ENCODE peak calls at places on chromosomes 7 and 10, in seven cellular contexts. A is HL-60, H is IMR-90, Y is AG10803, S is H9, U is cardiac fibroblast, X is AG09309. O is an unnamed sample.

GRCh38 chr10:31604141-31604540 is 285.1 kb downstream of the ZEB1 start:
- DNase-seq in A (no peak), H (peak), Y (peak), S (no peak), U (no peak), X (peak), O (no peak)

GRCh38 chr7:45597286-45597984 is 23.3 kb downstream of the ADCY1 start:
- DNase-seq in A (no peak), H (no peak), Y (no peak), S (peak), U (no peak), X (no peak), O (no peak)

GRCh38 chr7:23277359-23277989 is 21.7 kb upstream of the MALSU1 start:
- DNase-seq in A (peak), H (peak), Y (peak), S (peak), U (peak), X (no peak), O (no peak)

GRCh38 chr10:130960531-130960930 is 351.0 kb downstream of the TCERG1L start:
- DNase-seq in A (no peak), H (no peak), Y (no peak), S (no peak), U (no peak), X (no peak), O (no peak)

GRCh38 chr10:86349474-86349873 is 17.1 kb downstream of the GRID1 start:
- DNase-seq in A (no peak), H (no peak), Y (no peak), S (peak), U (no peak), X (no peak), O (no peak)

GRCh38 chr7:16492513-16493062 is 27.1 kb upstream of the SOSTDC1 start:
- DNase-seq in A (no peak), H (peak), Y (no peak), S (no peak), U (peak), X (no peak), O (no peak)

GRCh38 chr10:127044191-127044590 is 139.0 kb downstream of the DOCK1 start:
- DNase-seq in A (no peak), H (no peak), Y (no peak), S (no peak), U (no peak), X (no peak), O (no peak)

GRCh38 chr10:128050937-128051336 is 75.3 kb downstream of the MKI67 start:
- DNase-seq in A (peak), H (no peak), Y (no peak), S (no peak), U (no peak), X (no peak), O (no peak)

GRCh38 chr10:94122247-94122646 is 128.5 kb downstream of the PLCE1 start:
- DNase-seq in A (no peak), H (peak), Y (no peak), S (no peak), U (no peak), X (no peak), O (no peak)

GRCh38 chr7:16644624-16644986 is 949 bp downstream of the ANKMY2 start:
- DNase-seq in A (peak), H (peak), Y (peak), S (no peak), U (peak), X (no peak), O (no peak)

GRCh38 chr10:126216221-126216701 is 172.0 kb downstream of the ADAM12 start:
- DNase-seq in A (no peak), H (peak), Y (peak), S (no peak), U (no peak), X (peak), O (no peak)

GRCh38 chr10:32205666-32206065 is 141.3 kb downstream of the EPC1 start:
- DNase-seq in A (no peak), H (peak), Y (peak), S (no peak), U (peak), X (no peak), O (no peak)

GRCh38 chr7:140638311-140638791 is 2.3 kb downstream of the DENND2A start:
- DNase-seq in A (no peak), H (peak), Y (peak), S (peak), U (peak), X (no peak), O (no peak)

GRCh38 chr7:24038993-24039392 is 245.0 kb upstream of the NPY start:
- DNase-seq in A (no peak), H (no peak), Y (no peak), S (no peak), U (no peak), X (no peak), O (no peak)

GRCh38 chr7:94962661-94963060 is 55.3 kb downstream of the PPP1R9A start:
- DNase-seq in A (no peak), H (no peak), Y (no peak), S (no peak), U (no peak), X (no peak), O (no peak)

GRCh38 chr7:34107306-34107705 is 202.0 kb downstream of the BMPER start:
- DNase-seq in A (no peak), H (peak), Y (peak), S (no peak), U (peak), X (peak), O (no peak)

GRCh38 chr10:42877496-42878030 is 95.0 kb downstream of the BMS1 start:
- DNase-seq in A (no peak), H (no peak), Y (no peak), S (no peak), U (no peak), X (no peak), O (no peak)

GRCh38 chr7:26156454-26157365 is 4.7 kb downstream of the NFE2L3 start:
- DNase-seq in A (no peak), H (peak), Y (peak), S (no peak), U (peak), X (peak), O (no peak)

GRCh38 chr7:26673858-26674257 is 190.5 kb downstream of the SKAP2 start:
- DNase-seq in A (no peak), H (no peak), Y (no peak), S (no peak), U (no peak), X (no peak), O (no peak)

GRCh38 chr7:96034940-96035727 is 262.8 kb downstream of the DYNC1I1 start:
- DNase-seq in A (no peak), H (no peak), Y (no peak), S (no peak), U (no peak), X (no peak), O (no peak)

GRCh38 chr10:45000138-45000763 is 472 bp upstream of the ZNF22 start:
- DNase-seq in A (no peak), H (peak), Y (peak), S (no peak), U (peak), X (no peak), O (no peak)

GRCh38 chr7:69695998-69696657 is 97.9 kb downstream of the AUTS2 start:
- DNase-seq in A (peak), H (no peak), Y (no peak), S (no peak), U (no peak), X (no peak), O (no peak)

GRCh38 chr7:158343936-158344455 is 243.6 kb downstream of the PTPRN2 start:
- DNase-seq in A (no peak), H (no peak), Y (no peak), S (peak), U (no peak), X (no peak), O (no peak)

GRCh38 chr7:144842377-144842851 is 6.6 kb upstream of the TPK1 start:
- DNase-seq in A (peak), H (no peak), Y (no peak), S (no peak), U (peak), X (no peak), O (no peak)

DNA sequence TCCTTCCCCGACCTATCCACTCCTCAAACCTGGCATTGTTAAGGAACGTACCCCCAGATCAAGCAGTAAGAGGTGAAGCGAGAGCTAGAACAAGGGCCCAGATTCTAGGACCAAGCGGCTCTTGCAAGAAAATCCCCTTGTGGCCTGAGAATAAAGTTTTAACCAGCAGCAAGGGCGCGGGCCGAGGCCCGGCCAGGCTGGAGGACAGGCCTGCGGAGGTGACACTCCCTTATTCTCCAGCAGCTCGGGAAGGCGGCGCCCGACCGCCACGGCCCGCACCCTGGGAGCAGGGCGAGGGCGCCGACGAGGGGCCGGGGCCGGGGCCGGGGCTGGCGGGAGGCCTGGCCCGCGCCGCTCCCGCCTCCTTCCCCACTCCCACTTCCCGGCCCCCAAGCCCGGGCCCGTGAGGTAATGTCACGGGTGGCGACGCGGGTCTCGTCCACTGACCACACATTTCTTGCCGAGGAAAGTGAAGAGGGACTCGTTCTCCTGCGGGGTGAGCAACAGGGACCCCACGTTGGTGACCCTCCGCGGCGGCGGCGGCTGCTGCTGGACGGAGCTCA is 551 bp downstream of the WASL start:
- DNase-seq in A (peak), H (peak), Y (peak), S (peak), U (peak), X (no peak), O (no peak)
- TF ChIP-seq CTCF in A (no peak), H (no peak), Y (no peak), S (no peak), U (no peak), X (no peak), O (no peak)

DNA sequence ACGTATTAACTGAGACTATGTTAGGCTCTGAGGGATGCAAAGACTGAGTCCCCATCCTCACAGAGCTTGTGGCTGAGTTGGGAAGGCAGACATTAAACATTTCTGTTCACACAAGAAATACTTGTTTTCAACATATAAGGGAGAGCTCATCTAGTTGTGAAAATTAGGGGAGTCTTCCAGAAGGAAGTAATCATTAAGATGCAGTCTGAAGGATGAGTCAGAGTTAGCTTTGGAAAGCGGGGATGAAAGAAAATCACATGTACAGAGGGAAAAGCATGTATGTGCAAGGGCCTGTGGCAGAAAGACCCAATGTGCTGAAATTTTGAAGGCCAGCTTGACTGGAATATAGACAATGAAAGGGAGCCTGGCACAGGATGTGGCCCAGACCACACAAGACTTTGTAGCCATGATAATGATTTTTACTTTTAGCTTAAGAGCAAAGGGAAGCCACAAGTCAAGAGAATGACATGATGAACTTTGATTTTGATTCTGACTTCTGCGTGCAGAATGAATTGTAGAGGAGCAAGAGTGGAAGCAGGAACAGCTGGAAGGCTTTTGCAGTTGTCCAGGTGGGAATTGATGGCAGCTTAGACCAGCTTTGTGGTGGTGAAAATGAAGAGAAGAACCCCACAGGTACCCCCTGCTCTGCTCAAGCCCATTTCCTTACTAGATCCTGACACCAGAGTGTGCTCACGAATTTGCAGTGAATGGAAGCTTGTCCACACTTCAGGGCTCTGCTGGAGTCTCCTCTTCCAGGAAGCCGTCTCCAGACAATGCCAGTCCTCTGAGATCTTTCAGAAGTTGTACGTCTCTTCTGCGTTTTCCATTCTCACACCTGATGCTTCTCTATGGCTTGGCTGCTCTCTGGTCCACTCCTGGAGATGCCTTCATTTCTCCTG is 115.6 kb downstream of the ATXN7L1 start:
- DNase-seq in A (no peak), H (peak), Y (peak), S (no peak), U (no peak), X (peak), O (no peak)
- TF ChIP-seq CTCF in A (no peak), H (no peak), Y (no peak), S (no peak), U (no peak), X (no peak), O (no peak)

GRCh38 chr7:78636727-78637126 is 816.7 kb downstream of the MAGI2 start:
- DNase-seq in A (no peak), H (no peak), Y (no peak), S (no peak), U (peak), X (no peak), O (no peak)
- TF ChIP-seq CTCF in A (no peak), H (no peak), Y (no peak), S (no peak), U (no peak), X (no peak), O (no peak)

DNA sequence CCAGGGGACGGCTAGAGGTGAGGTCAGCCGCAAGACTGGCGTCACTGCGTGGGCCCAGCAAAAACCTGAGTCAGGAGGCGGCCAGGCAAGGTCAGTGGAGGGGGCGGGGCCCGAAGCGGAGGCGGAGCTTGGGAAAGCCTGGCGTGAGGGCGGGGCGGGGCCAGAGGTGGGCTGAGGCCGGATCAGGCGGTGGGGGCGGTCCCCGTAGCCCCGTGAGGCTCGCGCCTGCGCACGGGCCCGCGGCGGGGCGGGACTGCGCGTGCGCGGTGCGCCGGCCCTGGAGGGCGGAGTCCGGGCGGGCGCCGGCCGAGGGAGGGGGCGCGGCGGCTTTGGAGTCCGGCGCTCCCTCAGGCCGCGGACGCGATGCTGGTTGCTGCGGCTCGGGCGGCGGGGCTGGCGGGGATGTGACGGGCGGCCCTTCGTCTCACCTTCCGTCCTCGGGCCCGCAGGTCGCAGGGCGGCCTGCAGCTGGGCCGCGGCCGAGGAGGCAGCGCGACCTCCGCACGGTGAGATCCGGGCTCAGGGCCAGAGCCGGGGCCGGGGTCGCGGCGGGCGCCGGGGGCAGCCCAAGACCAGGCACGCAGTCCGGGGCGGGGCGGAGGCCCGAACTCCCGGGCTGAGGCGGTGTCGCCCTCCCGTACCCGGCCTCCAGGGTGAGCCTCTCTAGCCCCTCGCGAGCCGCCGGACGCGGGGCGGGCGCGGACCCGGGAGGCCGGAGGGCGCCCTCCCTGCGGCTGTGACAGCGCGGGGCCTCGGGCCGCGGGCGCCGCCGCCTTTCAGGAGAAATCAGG is at the start of gene CCSER2:
- DNase-seq in A (peak), H (peak), Y (peak), S (peak), U (peak), X (peak), O (peak)
- TF ChIP-seq CTCF in A (no peak), H (no peak), Y (no peak), S (peak), U (no peak), X (no peak), O (no peak)

GRCh38 chr10:113216068-113216467 is 266.0 kb downstream of the TCF7L2 start:
- DNase-seq in A (no peak), H (no peak), Y (peak), S (no peak), U (no peak), X (no peak), O (no peak)
- TF ChIP-seq CTCF in A (no peak), H (no peak), Y (peak), S (peak), U (no peak), X (peak), O (no peak)

DNA sequence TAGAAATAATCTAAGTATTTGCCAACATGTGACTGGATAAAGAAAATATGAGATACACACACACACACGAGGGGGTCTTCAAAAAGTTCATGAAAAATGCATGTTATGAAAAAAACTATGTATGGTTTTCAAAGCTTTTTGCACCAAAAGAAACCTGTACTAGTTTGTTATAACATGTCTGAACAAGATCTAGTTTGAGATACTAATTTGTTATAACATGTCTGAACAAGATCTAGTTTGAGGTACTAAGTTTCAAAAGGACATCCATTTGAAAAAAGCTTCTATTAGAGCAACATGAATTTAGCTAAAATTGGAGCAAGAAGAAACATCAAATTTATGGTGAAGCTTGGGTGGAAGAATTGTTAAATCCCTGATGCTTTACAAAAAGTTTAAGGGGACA is 19.8 kb upstream of the ADRA2A start:
- DNase-seq in A (no peak), H (no peak), Y (no peak), S (no peak), U (no peak), X (no peak), O (no peak)
- TF ChIP-seq CTCF in A (no peak), H (no peak), Y (no peak), S (no peak), U (no peak), X (no peak), O (no peak)

DNA sequence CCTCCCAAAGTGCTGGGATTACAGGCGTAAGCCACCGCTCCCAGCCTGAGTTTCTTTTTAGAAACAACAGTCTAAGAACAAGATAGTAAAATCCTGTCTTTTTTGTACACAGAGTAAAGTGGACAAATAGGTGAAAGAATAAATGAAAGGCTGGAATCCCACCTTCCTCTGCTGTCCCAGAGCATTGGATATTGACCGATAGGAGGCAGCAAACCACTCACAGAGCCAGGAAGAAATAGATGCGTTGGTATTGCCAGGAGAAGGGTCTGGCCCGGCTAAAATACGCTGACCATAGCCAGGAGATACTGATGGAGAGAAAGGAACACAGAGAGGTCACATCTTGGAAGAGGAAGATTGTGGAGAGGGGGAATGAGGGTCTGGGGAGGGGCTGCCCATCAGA is 11.4 kb upstream of the ZNF12 start:
- DNase-seq in A (no peak), H (no peak), Y (no peak), S (peak), U (no peak), X (no peak), O (no peak)
- TF ChIP-seq CTCF in A (no peak), H (no peak), Y (no peak), S (peak), U (peak), X (peak), O (no peak)

GRCh38 chr10:133611079-133611478 is 15.5 kb downstream of the FRG2B start:
- DNase-seq in A (no peak), H (no peak), Y (no peak), S (no peak), U (no peak), X (no peak), O (no peak)

GRCh38 chr10:133613699-133614098 is 12.9 kb downstream of the FRG2B start:
- DNase-seq in A (peak), H (no peak), Y (no peak), S (no peak), U (no peak), X (no peak), O (no peak)

GRCh38 chr10:133608855-133609254 is 17.7 kb downstream of the FRG2B start:
- DNase-seq in A (peak), H (no peak), Y (peak), S (no peak), U (peak), X (peak), O (no peak)
- TF ChIP-seq CTCF in A (peak), H (peak), Y (peak), S (no peak), U (peak), X (peak), O (no peak)

O was measured in omental fat pad.